ENCODE peak calls at places on chromosomes 11 and 22, in ten cellular contexts. U is fibroblast of lung; D is progenitor cell of endocrine pancreas; K is tibial nerve; R is pancreas; G is cardiac muscle cell; I is heart right ventricle; X is CD4-positive, alpha-beta T cell; L is A549; N is prostate gland. Q is an unnamed sample.

GRCh38 chr22:49674479-49674830 is 153.2 kb downstream of the BRD1 start:
- DNase-seq in K (no peak), I (no peak), G (no peak), L (no peak), X (no peak), D (no peak), R (no peak), U (no peak), N (no peak), Q (no peak)

GRCh38 chr11:124441081-124441480 is 4.4 kb downstream of the OR8B8 start:
- DNase-seq in K (no peak), G (no peak), D (no peak), N (no peak), U (no peak), I (no peak), X (no peak), R (no peak), L (no peak), Q (no peak)

GRCh38 chr11:15146271-15147003 is 31.7 kb downstream of the INSC start:
- DNase-seq in N (no peak), L (no peak), R (no peak), U (peak; percentile 26), G (no peak), D (no peak), X (no peak), I (no peak), K (no peak), Q (no peak)

GRCh38 chr11:63012450-63013238 is 3.0 kb downstream of the SLC22A8 start:
- DNase-seq in R (no peak), G (no peak), N (no peak), U (no peak), X (no peak), D (no peak), K (no peak), L (no peak), I (no peak), Q (no peak)

GRCh38 chr22:36347094-36347493 is 40.7 kb downstream of the MYH9 start:
- DNase-seq in N (no peak), U (no peak), L (no peak), I (peak; percentile 51), X (no peak), D (no peak), G (no peak), R (no peak), K (no peak), Q (no peak)

GRCh38 chr11:3014314-3014938 is 22.3 kb upstream of the NAP1L4 start:
- DNase-seq in X (peak; percentile 77), I (no peak), K (no peak), L (no peak), G (no peak), D (no peak), U (no peak), N (no peak), R (no peak), Q (no peak)

GRCh38 chr22:21714059-21714770 is 21.4 kb downstream of the YPEL1 start:
- DNase-seq in G (no peak), L (no peak), N (no peak), U (no peak), D (no peak), I (no peak), K (no peak), X (no peak), R (peak; percentile 88), Q (no peak)

GRCh38 chr11:33721291-33721840 is 14.9 kb downstream of the CD59 start:
- DNase-seq in K (no peak), X (no peak), L (no peak), R (no peak), D (no peak), N (no peak), U (peak; percentile 51), G (peak; percentile 43), I (no peak), Q (no peak)

GRCh38 chr11:19781351-19781750 is 68.7 kb downstream of the NAV2 start:
- DNase-seq in K (no peak), L (no peak), R (no peak), G (no peak), U (no peak), N (no peak), I (no peak), X (no peak), D (no peak), Q (no peak)

GRCh38 chr11:19775622-19776021 is 63.0 kb downstream of the NAV2 start:
- DNase-seq in G (no peak), U (no peak), K (no peak), D (no peak), R (no peak), I (no peak), N (no peak), X (no peak), L (no peak), Q (no peak)

GRCh38 chr11:19777342-19778102 is 64.9 kb downstream of the NAV2 start:
- DNase-seq in D (no peak), X (no peak), G (peak; percentile 65), U (peak; percentile 42), R (peak; percentile 29), K (no peak), L (peak; percentile 68), I (no peak), N (no peak), Q (peak; percentile 34)

GRCh38 chr11:19777032-19777341 is 64.3 kb downstream of the NAV2 start:
- DNase-seq in D (peak; percentile 32), G (no peak), U (no peak), X (no peak), R (peak; percentile 56), N (peak; percentile 28), K (no peak), L (peak; percentile 38), I (no peak), Q (no peak)

DNA sequence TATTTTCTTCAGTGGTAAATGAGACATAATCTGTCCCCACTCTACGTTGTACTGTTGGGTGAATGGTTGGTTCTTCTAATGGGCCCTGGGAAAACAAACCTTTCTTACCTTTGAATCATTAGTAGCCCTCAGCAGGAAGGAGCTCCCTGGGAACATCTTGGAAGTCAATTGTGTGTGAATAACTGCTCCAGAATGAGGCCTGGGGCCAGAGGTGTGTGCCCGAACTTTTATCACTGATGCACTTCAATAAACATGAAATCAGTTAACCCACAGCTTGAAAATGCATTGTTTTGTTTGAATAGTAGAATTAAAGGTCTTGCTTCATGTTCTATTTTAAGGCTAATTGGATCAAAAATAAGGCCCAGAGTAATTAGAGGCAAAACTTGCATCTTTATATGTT is 67.1 kb downstream of the NAV2 start:
- DNase-seq in G (no peak), X (no peak), K (no peak), R (no peak), N (no peak), L (no peak), I (no peak), U (no peak), D (no peak), Q (no peak)
- TF ChIP-seq CTCF in G (no peak), X (no peak), K (no peak), R (no peak), N (no peak), L (no peak), I (no peak), U (no peak), D (no peak), Q (no peak)

DNA sequence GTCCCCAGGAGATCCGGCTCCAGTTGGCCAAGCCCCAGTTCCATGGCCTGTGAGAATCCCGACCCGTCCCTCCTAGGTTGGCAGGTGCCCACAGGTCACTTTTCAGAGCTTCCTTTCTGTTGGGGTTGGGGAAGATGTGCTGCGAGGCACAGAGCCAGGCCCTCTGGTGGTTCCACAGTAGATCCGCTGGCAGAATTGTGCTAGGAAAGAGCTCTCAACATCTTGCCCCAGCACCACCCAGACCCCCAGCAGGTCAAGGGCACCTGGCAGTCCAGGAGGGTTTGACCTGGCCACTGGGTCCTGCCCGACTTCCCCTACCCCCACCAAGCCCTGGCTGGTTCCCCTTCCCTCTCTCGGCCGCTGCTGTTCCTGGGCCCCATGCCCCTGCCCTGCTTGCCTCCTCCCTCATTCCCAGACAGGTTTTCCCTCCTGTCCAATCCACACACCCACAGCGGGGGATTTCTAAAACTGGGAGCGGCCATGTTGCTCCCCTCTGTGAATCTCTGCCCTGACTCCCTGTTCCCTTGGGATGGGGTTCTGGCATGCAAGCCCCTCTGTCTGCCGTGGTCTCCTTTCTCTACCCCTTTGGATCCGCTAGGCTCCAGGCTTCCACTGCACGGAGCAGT is 26.2 kb upstream of the GCAT start:
- DNase-seq in I (no peak), D (no peak), K (no peak), L (no peak), G (no peak), N (no peak), U (no peak), X (no peak), R (no peak), Q (no peak)
- TF ChIP-seq CTCF in I (no peak), D (peak; percentile 28), K (no peak), L (peak; percentile 7), G (peak; percentile 35), N (peak; percentile 30), U (peak; percentile 32), X (no peak), R (no peak), Q (no peak)

DNA sequence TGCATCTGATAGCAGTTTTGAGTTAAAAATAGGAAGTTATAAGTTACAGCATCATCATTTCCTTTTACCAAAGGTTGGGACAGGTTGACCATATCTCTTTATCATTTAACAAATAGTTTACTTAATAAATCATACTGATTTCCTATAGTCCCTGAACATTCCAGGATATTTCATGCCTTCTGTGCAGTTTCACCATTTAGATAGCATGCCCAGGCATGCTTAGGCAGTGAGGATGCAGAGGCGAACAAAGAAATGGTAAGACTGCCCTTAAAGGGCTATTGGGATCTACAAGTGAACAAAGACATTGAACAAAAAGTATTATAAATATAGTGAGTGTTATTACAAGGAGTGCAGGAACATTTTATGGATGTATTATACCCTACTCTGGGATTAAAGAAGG is 96.4 kb downstream of the PRMT3 start:
- DNase-seq in U (no peak), N (no peak), D (no peak), L (no peak), R (no peak), X (no peak), I (no peak), G (no peak), K (no peak), Q (no peak)
- TF ChIP-seq CTCF in U (no peak), N (no peak), D (no peak), L (no peak), R (no peak), X (no peak), I (no peak), G (no peak), K (no peak), Q (no peak)

GRCh38 chr11:113862430-113862829 is 12.9 kb downstream of the USP28 start:
- DNase-seq in R (no peak), U (no peak), I (no peak), K (no peak), G (no peak), N (no peak), L (peak; percentile 8), X (no peak), D (no peak), Q (no peak)

GRCh38 chr11:113855803-113856202 is 19.6 kb downstream of the USP28 start:
- DNase-seq in D (no peak), N (no peak), X (no peak), U (no peak), R (no peak), K (no peak), L (no peak), I (no peak), G (no peak), Q (no peak)

GRCh38 chr11:113864410-113864809 is 11.0 kb downstream of the USP28 start:
- DNase-seq in N (no peak), I (no peak), R (no peak), G (no peak), D (no peak), L (no peak), X (no peak), K (no peak), U (no peak), Q (no peak)

GRCh38 chr11:113856966-113857759 is 18.2 kb downstream of the USP28 start:
- DNase-seq in R (no peak), X (no peak), U (no peak), G (no peak), L (no peak), N (no peak), I (no peak), D (no peak), K (no peak), Q (no peak)

GRCh38 chr11:113859665-113860064 is 15.7 kb downstream of the USP28 start:
- DNase-seq in I (no peak), K (no peak), U (no peak), N (peak; percentile 15), L (no peak), R (no peak), X (no peak), D (no peak), G (no peak), Q (no peak)
- TF ChIP-seq CTCF in I (no peak), K (no peak), U (no peak), N (no peak), L (no peak), R (no peak), X (no peak), D (no peak), G (no peak), Q (no peak)

Q was measured in GM12864.